ENCODE peak calls at places on chromosomes 12 and 14, in six cellular contexts. M, T, L, X, S and K are unnamed samples.

GRCh38 chr12:1083086-1083887 is 92.3 kb downstream of the ERC1 start:
- DNase-seq in M (no peak), S (no peak), L (no peak), T (no peak), X (no peak), K (no peak)

GRCh38 chr12:111819191-111820158 is 22.6 kb upstream of the MAPKAPK5 start:
- DNase-seq in M (no peak), S (peak; percentile 75), L (no peak), X (no peak), T (no peak), K (no peak)

GRCh38 chr12:55940065-55940732 is 9.2 kb downstream of the DGKA start:
- DNase-seq in X (peak; percentile 76), T (peak; percentile 92), L (peak; percentile 90), M (no peak), S (peak; percentile 82), K (peak; percentile 89)

GRCh38 chr14:87334997-87335675 is 657.8 kb downstream of the GALC start:
- DNase-seq in L (no peak), X (no peak), M (no peak), T (no peak), S (no peak), K (no peak)

GRCh38 chr12:130556486-130557055 is 159.5 kb downstream of the RIMBP2 start:
- DNase-seq in L (no peak), M (no peak), X (no peak), T (no peak), S (no peak), K (no peak)

GRCh38 chr14:55398679-55399078 is 13.0 kb downstream of the ATG14 start:
- DNase-seq in M (peak; percentile 94), S (no peak), T (no peak), L (no peak), X (no peak), K (no peak)

GRCh38 chr12:70267550-70267949 is 24.3 kb downstream of the CNOT2 start:
- DNase-seq in X (no peak), M (no peak), S (peak; percentile 37), L (no peak), T (no peak), K (no peak)

GRCh38 chr12:125218952-125219351 is 153.7 kb downstream of the AACS start:
- DNase-seq in L (no peak), M (no peak), T (no peak), S (no peak), X (no peak), K (no peak)

GRCh38 chr12:96908170-96908675 is 1.2 kb downstream of the NEDD1 start:
- DNase-seq in X (no peak), L (peak; percentile 26), S (no peak), T (no peak), M (no peak), K (peak; percentile 45)

GRCh38 chr14:74459289-74459946 is 33.4 kb upstream of the SYNDIG1L start:
- DNase-seq in X (no peak), T (peak; percentile 61), L (peak; percentile 35), M (peak; percentile 2), S (no peak), K (peak; percentile 47)

GRCh38 chr12:67742461-67742860 is 93.9 kb downstream of the DYRK2 start:
- DNase-seq in T (no peak), L (no peak), M (no peak), S (no peak), X (no peak), K (no peak)

GRCh38 chr12:94792690-94793089 is 142.3 kb upstream of the TMCC3 start:
- DNase-seq in M (no peak), S (no peak), T (no peak), L (no peak), X (no peak), K (no peak)

GRCh38 chr12:56257491-56258067 is 605 bp downstream of the ANKRD52 start:
- DNase-seq in T (no peak), L (peak; percentile 26), M (no peak), S (no peak), X (no peak), K (peak; percentile 15)

GRCh38 chr12:93090768-93091172 is 161.7 kb upstream of the EEA1 start:
- DNase-seq in S (no peak), T (no peak), M (peak; percentile 56), X (no peak), L (no peak), K (no peak)

GRCh38 chr12:62272936-62273552 is 12.8 kb downstream of the USP15 start:
- DNase-seq in L (no peak), M (no peak), X (no peak), T (no peak), S (no peak), K (no peak)

GRCh38 chr12:78964521-78964920 is 99.9 kb downstream of the SYT1 start:
- DNase-seq in S (no peak), T (no peak), X (no peak), L (no peak), M (no peak), K (no peak)

GRCh38 chr12:11888029-11888428 is 182.7 kb upstream of the BCL2L14 start:
- DNase-seq in X (no peak), T (no peak), S (no peak), M (no peak), L (no peak), K (no peak)